ENCODE peak calls at places on chromosomes 12 and 14, in four cellular contexts. Q, R, L and Y are unnamed samples.

GRCh38 chr12:52151153-52151858 is 40.5 kb downstream of the KRT80 start:
- DNase-seq in Q (no peak), R (no peak), L (no peak), Y (no peak)

GRCh38 chr12:13173537-13173936 is 23.0 kb upstream of the EMP1 start:
- DNase-seq in Q (no peak), R (no peak), L (peak; percentile 32), Y (no peak)

GRCh38 chr14:53042480-53042879 is 91.6 kb upstream of the FERMT2 start:
- DNase-seq in Q (no peak), R (no peak), L (no peak), Y (no peak)

GRCh38 chr12:120649442-120650248 is 9.2 kb downstream of the CABP1 start:
- DNase-seq in Q (no peak), R (no peak), L (peak; percentile 82), Y (no peak)

GRCh38 chr12:20007331-20007730 is 361.0 kb upstream of the PDE3A start:
- DNase-seq in Q (no peak), R (no peak), L (no peak), Y (no peak)

GRCh38 chr12:6909421-6910145 is 4.8 kb upstream of the ENO2 start:
- DNase-seq in Q (no peak), R (no peak), L (no peak), Y (no peak)

GRCh38 chr12:96383991-96384390 is 16.2 kb downstream of the CDK17 start:
- DNase-seq in Q (no peak), R (no peak), L (no peak), Y (no peak)

GRCh38 chr14:86847176-86847575 is 1145.8 kb downstream of the GALC start:
- DNase-seq in Q (no peak), R (no peak), L (no peak), Y (no peak)

GRCh38 chr14:22106700-22107697 is 433.4 kb upstream of the OR4E1 start:
- DNase-seq in Q (no peak), R (no peak), L (no peak), Y (no peak)

GRCh38 chr12:2557589-2557988 is 237.2 kb upstream of the FKBP4 start:
- DNase-seq in Q (no peak), R (no peak), L (no peak), Y (no peak)

GRCh38 chr14:103561381-103562134 is 899 bp downstream of the BAG5 start:
- DNase-seq in Q (peak; percentile 33), R (no peak), L (peak; percentile 72), Y (no peak)

GRCh38 chr14:105951399-105951798 is 425.0 kb downstream of the TMEM121 start:
- DNase-seq in Q (no peak), R (no peak), L (no peak), Y (no peak)

GRCh38 chr12:14999421-15000047 is 26.7 kb downstream of the PDE6H start:
- DNase-seq in Q (no peak), R (no peak), L (no peak), Y (no peak)

GRCh38 chr14:64611358-64612020 is 61.7 kb downstream of the PPP1R36 start:
- DNase-seq in Q (no peak), R (no peak), L (no peak), Y (no peak)

GRCh38 chr12:34233618-34234017 is 211.3 kb downstream of the ALG10 start:
- DNase-seq in Q (no peak), R (no peak), L (no peak), Y (no peak)

GRCh38 chr12:16807731-16808130 is 201.8 kb upstream of the LMO3 start:
- DNase-seq in Q (no peak), R (no peak), L (no peak), Y (no peak)

GRCh38 chr14:97977711-97978261 is 1180.6 kb downstream of the VRK1 start:
- DNase-seq in Q (peak; percentile 84), R (peak; percentile 77), L (peak; percentile 6), Y (no peak)

GRCh38 chr14:56224179-56224578 is 106.0 kb downstream of the PELI2 start:
- DNase-seq in Q (no peak), R (no peak), L (no peak), Y (no peak)

GRCh38 chr14:99460793-99461192 is 19.9 kb downstream of the SETD3 start:
- DNase-seq in Q (no peak), R (no peak), L (no peak), Y (no peak)

GRCh38 chr14:100237735-100238418 is 1.1 kb upstream of the YY1 start:
- DNase-seq in Q (peak; percentile 35), R (peak; percentile 47), L (peak; percentile 72), Y (peak; percentile 73)

GRCh38 chr12:6871052-6871957 is 1.8 kb downstream of the SPSB2 start:
- DNase-seq in Q (no peak), R (peak; percentile 26), L (no peak), Y (no peak)

GRCh38 chr12:3560295-3560620 is 69.3 kb downstream of the PRMT8 start:
- DNase-seq in Q (no peak), R (no peak), L (no peak), Y (no peak)

GRCh38 chr14:30272848-30273563 is 286.0 kb upstream of the G2E3 start:
- DNase-seq in Q (no peak), R (no peak), L (peak; percentile 78), Y (no peak)

GRCh38 chr12:59808317-59808910 is 212.6 kb downstream of the SLC16A7 start:
- DNase-seq in Q (peak; percentile 43), R (peak; percentile 38), L (peak; percentile 7), Y (no peak)

GRCh38 chr12:6777386-6777785 is 5.1 kb downstream of the LAG3 start:
- DNase-seq in Q (no peak), R (no peak), L (no peak), Y (no peak)

GRCh38 chr12:24630446-24630845 is 318.5 kb downstream of the BCAT1 start:
- DNase-seq in Q (no peak), R (no peak), L (no peak), Y (no peak)

GRCh38 chr12:51836833-51837184 is 11.7 kb downstream of the FIGNL2 start:
- DNase-seq in Q (no peak), R (no peak), L (no peak), Y (no peak)